ENCODE peak calls at places on chromosomes 16 and 17, in four cellular contexts. S is lower lobe of right lung, A is lung, L is fibroblast of mammary gland. D is an unnamed sample.

GRCh38 chr16:67278773-67279295 is 498 bp upstream of the PLEKHG4 start:
- DNase-seq in A (no peak), L (peak; percentile 25), S (peak; percentile 68), D (no peak)

GRCh38 chr16:87706278-87707000 is 59.3 kb downstream of the KLHDC4 start:
- DNase-seq in L (no peak), A (no peak), S (no peak), D (no peak)

GRCh38 chr16:84362410-84362809 is 5.9 kb upstream of the ATP2C2 start:
- DNase-seq in L (no peak), A (no peak), S (no peak), D (no peak)

GRCh38 chr17:38915639-38915995 is 9.8 kb upstream of the LASP1NB start:
- DNase-seq in L (no peak), S (no peak), A (no peak), D (no peak)

GRCh38 chr17:350706-351435 is 1.7 kb downstream of the RPH3AL start:
- DNase-seq in S (peak; percentile 82), L (peak; percentile 76), A (peak; percentile 87), D (peak; percentile 90)

GRCh38 chr17:78114831-78115723 is 13.5 kb downstream of the TMC6 start:
- DNase-seq in A (no peak), S (no peak), L (no peak), D (no peak)

GRCh38 chr17:81687770-81688541 is 4.1 kb downstream of the HGS start:
- DNase-seq in S (no peak), A (no peak), L (no peak), D (no peak)

GRCh38 chr17:58447039-58447975 is 30.0 kb upstream of the RNF43 start:
- DNase-seq in S (peak; percentile 82), L (peak; percentile 81), A (peak; percentile 74), D (peak; percentile 84)

GRCh38 chr17:7750321-7750821 is 32.8 kb downstream of the DNAH2 start:
- DNase-seq in S (no peak), A (no peak), L (peak; percentile 84), D (peak; percentile 85)

GRCh38 chr17:6894206-6894528 is 62.6 kb upstream of the TEKT1 start:
- DNase-seq in L (peak; percentile 30), S (no peak), A (no peak), D (no peak)

GRCh38 chr16:83744521-83744981 is 63.2 kb upstream of the HSBP1 start:
- DNase-seq in L (no peak), A (peak; percentile 38), S (peak; percentile 58), D (peak; percentile 45)

GRCh38 chr16:13953501-13953900 is 33.5 kb downstream of the ERCC4 start:
- DNase-seq in L (no peak), S (no peak), A (no peak), D (no peak)

GRCh38 chr16:13959626-13960025 is 39.7 kb downstream of the ERCC4 start:
- DNase-seq in S (no peak), L (no peak), A (no peak), D (no peak)

GRCh38 chr16:13957197-13958078 is 37.5 kb downstream of the ERCC4 start:
- DNase-seq in A (peak; percentile 68), S (peak; percentile 78), L (peak; percentile 99), D (peak; percentile 97)

GRCh38 chr16:13958438-13958837 is 38.5 kb downstream of the ERCC4 start:
- DNase-seq in A (no peak), S (no peak), L (no peak), D (peak; percentile 32)

DNA sequence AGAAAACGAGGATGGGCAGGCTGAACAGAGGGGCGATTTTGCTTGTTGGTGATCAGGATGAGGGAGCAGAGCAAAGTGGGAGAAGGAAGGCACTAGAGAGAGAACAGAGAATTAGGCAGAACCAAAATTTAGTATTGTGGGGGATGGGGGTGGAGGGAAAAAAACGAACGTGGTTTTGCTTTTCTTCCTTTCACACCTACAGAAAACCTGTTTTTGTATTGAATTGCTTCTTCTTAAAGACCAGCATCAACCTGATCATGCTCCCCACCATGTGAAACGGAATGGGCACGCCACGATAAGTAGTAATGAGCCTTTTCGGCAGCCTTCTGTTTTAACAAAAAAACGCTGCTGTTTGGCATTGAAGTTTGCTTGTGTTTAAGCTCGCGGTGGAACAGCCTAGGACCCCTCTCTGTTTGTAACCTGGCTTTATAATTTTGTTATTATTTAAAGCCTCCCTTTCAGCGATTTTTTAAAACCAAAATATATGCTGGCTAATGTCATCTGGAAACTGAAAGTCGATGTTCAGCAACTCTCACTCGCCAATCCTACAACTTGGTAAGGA is 36.8 kb downstream of the ERCC4 start:
- DNase-seq in S (no peak), L (no peak), A (no peak), D (no peak)
- H3K4me3 ChIP-seq in S (peak overlapping the region; percentile 27), L (peak overlapping the region; percentile 38), A (no peak overlapping the region), D (peak overlapping the region; percentile 50)

GRCh38 chr17:2070241-2071023 is 15.5 kb downstream of the HIC1 start:
- DNase-seq in A (no peak), S (no peak), L (no peak), D (no peak)
- TF ChIP-seq CTCF in A (no peak), S (no peak), L (no peak), D (no peak)

GRCh38 chr17:41813039-41813680 is 356 bp downstream of the FKBP10 start:
- DNase-seq in L (no peak), A (no peak), S (no peak), D (peak; percentile 11)

GRCh38 chr17:41812176-41813038 is at the start of gene FKBP10:
- DNase-seq in L (peak; percentile 81), S (no peak), A (no peak), D (peak; percentile 92)

GRCh38 chr17:41811549-41812175 is at the start of gene P3H4:
- DNase-seq in L (peak; percentile 71), S (peak; percentile 86), A (peak; percentile 66), D (peak; percentile 83)

GRCh38 chr17:41813699-41814124 is 908 bp downstream of the FKBP10 start:
- DNase-seq in S (no peak), A (no peak), L (no peak), D (peak; percentile 23)

DNA sequence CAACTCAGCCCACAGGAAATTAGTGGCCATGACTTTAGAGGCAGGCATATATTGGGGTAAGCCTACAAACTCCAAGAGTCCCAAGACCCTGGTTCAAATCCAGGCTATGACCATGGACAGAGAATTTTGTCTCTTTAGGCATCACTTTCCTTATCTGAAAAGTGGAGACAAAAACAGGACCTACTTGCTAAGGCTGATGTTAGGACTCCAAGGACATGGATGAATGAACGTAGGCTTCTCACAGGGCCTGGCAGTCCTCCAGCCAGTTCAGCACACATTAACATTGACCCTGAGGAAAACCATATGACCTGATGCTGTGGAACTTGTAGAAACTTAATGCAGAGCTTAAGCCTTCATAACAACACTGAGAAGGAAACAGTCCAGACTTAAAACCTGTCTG is 1.4 kb downstream of the FKBP10 start:
- DNase-seq in S (no peak), L (peak; percentile 55), A (no peak), D (peak; percentile 82)
- H3K4me3 ChIP-seq in S (no peak overlapping the region), L (peak overlapping the region; percentile 76), A (no peak overlapping the region), D (peak overlapping the region; percentile 95)

GRCh38 chr16:8655184-8655717 is 19.2 kb upstream of the ABAT start:
- DNase-seq in S (no peak), L (peak; percentile 40), A (peak; percentile 41), D (peak; percentile 33)
- TF ChIP-seq CTCF in S (peak; percentile 58), L (peak; percentile 51), A (no peak), D (peak; percentile 64)

GRCh38 chr16:17105239-17105721 is 365.5 kb downstream of the XYLT1 start:
- DNase-seq in S (no peak), A (no peak), L (no peak), D (no peak)
- H3K4me3 ChIP-seq in S (no peak overlapping the region), A (no peak overlapping the region), L (no peak overlapping the region), D (no peak overlapping the region)

GRCh38 chr16:53404959-53405358 is 29.3 kb upstream of the RBL2 start:
- DNase-seq in S (no peak), A (no peak), L (peak; percentile 12), D (no peak)
- TF ChIP-seq CTCF in S (no peak), A (no peak), L (peak; percentile 18), D (peak; percentile 17)

GRCh38 chr16:24609417-24609739 is 70.0 kb downstream of the RBBP6 start:
- DNase-seq in A (no peak), L (no peak), S (no peak), D (no peak)
- H3K4me3 ChIP-seq in A (no peak overlapping the region), L (no peak overlapping the region), S (no peak overlapping the region), D (no peak overlapping the region)

GRCh38 chr16:26860506-26860905 is 206.2 kb upstream of the C16orf82 start:
- DNase-seq in A (no peak), L (no peak), S (no peak), D (no peak)
- TF ChIP-seq CTCF in A (no peak), L (no peak), S (no peak), D (no peak)

DNA sequence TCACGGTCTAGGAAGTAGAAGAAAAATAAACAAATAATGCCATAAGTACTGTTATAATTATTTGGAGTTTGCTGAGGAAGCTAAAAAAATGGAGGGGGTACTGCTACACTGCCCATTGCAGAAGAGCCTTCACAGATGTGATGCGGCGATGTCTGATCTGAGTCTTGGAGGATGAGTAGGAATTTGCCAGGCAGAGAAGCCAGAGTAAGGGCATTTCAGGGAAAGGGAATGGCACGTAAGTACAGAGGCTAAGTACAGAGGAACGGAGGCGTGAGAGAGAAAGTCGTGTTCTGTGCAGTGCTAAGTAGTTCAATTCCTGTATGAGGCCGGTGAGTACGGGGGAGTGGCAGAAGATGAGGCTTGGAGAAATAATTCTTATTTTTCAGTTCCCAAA is 741 bp upstream of the GRB2 start:
- DNase-seq in S (no peak), A (no peak), L (no peak), D (peak; percentile 22)
- H3K4me3 ChIP-seq in S (peak overlapping the region; percentile 94), A (peak overlapping the region; percentile 14), L (peak overlapping the region; percentile 61), D (peak overlapping the region; percentile 67)

GRCh38 chr16:2152695-2153506 is 2.7 kb upstream of the TRAF7 start:
- DNase-seq in S (no peak), L (peak; percentile 40), A (no peak), D (no peak)
- TF ChIP-seq CTCF in S (no peak), L (no peak), A (no peak), D (no peak)

D was measured in fibroblast of villous mesenchyme.